ENCODE peak calls at places on chromosomes 3 and 15, in four cellular contexts. F, T, Y and D are unnamed samples.

GRCh38 chr15:94008101-94009080 is 223.0 kb upstream of the MCTP2 start:
- DNase-seq in F (no peak), T (no peak), Y (no peak), D (no peak)

GRCh38 chr3:194925614-194926013 is 239.9 kb downstream of the FAM43A start:
- DNase-seq in F (no peak), T (no peak), Y (no peak), D (no peak)

GRCh38 chr15:101641894-101642293 is 10.3 kb downstream of the TM2D3 start:
- DNase-seq in F (no peak), T (no peak), Y (no peak), D (no peak)

GRCh38 chr15:41782486-41783271 is 8.4 kb downstream of the MAPKBP1 start:
- DNase-seq in F (no peak), T (no peak), Y (no peak), D (no peak)

GRCh38 chr15:47586653-47587224 is 130.6 kb upstream of the SEMA6D start:
- DNase-seq in F (no peak), T (no peak), Y (peak; percentile 24), D (peak; percentile 78)

GRCh38 chr15:82571722-82572222 is 31.5 kb upstream of the RPS17 start:
- DNase-seq in F (peak; percentile 75), T (peak; percentile 80), Y (peak; percentile 80), D (peak; percentile 47)

GRCh38 chr15:56105855-56106254 is 112.4 kb upstream of the NEDD4 start:
- DNase-seq in F (no peak), T (no peak), Y (no peak), D (no peak)

GRCh38 chr3:173750095-173750494 is 352.6 kb downstream of the NLGN1 start:
- DNase-seq in F (no peak), T (no peak), Y (no peak), D (no peak)

GRCh38 chr3:188486952-188487351 is 333.0 kb downstream of the LPP start:
- DNase-seq in F (no peak), T (no peak), Y (no peak), D (no peak)

GRCh38 chr15:92617197-92618037 is 38.2 kb downstream of the FAM174B start:
- DNase-seq in F (peak; percentile 93), T (no peak), Y (peak; percentile 46), D (peak; percentile 66)

GRCh38 chr3:39088456-39088855 is 19.0 kb downstream of the GORASP1 start:
- DNase-seq in F (no peak), T (no peak), Y (no peak), D (no peak)

GRCh38 chr15:78301326-78301725 is 1.9 kb upstream of the SKIC8 start:
- DNase-seq in F (no peak), T (no peak), Y (no peak), D (no peak)

GRCh38 chr3:100941046-100941445 is 52.2 kb downstream of the ABI3BP start:
- DNase-seq in F (no peak), T (no peak), Y (peak; percentile 65), D (no peak)

GRCh38 chr3:107993771-107994170 is 97.1 kb downstream of the CD47 start:
- DNase-seq in F (no peak), T (no peak), Y (no peak), D (no peak)

GRCh38 chr3:34056181-34056910 is 257.9 kb downstream of the PDCD6IP start:
- DNase-seq in F (no peak), T (no peak), Y (no peak), D (no peak)

GRCh38 chr15:90818251-90819210 is 49.9 kb upstream of the FURIN start:
- DNase-seq in F (no peak), T (peak; percentile 57), Y (no peak), D (no peak)

GRCh38 chr3:189353988-189354735 is 182.4 kb downstream of the TPRG1 start:
- DNase-seq in F (no peak), T (no peak), Y (no peak), D (no peak)

GRCh38 chr3:183638092-183638644 is 2.7 kb downstream of the KLHL24 start:
- DNase-seq in F (no peak), T (no peak), Y (no peak), D (no peak)

GRCh38 chr3:185815391-185816282 is 9.2 kb downstream of the IGF2BP2 start:
- DNase-seq in F (no peak), T (no peak), Y (no peak), D (no peak)

GRCh38 chr15:64460206-64460736 is at the start of gene ZNF609:
- DNase-seq in F (peak; percentile 91), T (peak; percentile 97), Y (peak; percentile 93), D (peak; percentile 95)
- TF ChIP-seq CTCF in F (no peak), T (peak; percentile 11), Y (no peak), D (no peak)

DNA sequence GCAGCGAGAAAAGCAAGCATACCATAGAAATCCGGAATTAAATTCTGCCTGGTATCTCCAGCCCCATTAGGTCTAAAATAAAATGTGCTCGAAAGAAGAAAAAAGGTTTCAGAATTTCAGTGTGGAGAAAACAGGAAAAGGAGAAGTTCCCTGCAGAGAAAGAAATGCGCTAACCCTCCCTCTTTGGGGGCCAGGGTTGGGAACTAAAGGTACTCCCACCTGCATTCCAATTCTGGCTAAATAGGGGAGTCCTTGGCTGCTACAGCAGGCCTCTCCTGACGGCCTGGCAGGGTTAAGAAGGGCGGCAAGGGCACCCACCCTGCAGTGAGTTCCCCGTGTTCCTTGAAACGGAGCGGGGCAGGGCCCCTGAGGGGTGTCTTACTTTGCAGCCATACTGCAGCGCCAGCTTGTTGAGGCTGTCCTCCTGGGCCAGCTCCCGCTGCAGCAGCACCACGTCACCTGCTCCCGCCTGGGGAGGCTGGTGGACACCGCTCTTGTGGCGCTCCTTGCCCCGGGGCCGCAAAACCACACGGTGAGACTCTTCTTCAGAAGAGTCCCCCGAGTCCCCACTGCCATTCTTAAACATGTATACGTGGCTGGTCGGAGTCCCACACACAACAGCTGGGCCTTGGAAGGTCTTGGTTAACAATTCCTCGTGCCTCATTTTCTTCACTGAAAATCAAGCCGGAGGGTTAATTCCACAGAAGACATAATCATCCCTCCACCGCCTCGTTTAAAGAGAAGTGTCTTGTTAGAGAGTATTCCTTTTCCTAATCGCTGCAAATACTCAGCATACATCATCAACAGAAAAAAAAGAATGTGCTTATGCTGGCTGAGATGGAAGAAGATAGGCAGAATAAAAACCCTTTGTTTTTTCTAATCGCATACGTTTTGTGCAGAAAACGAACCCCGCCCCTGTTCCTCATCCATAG is 1.6 kb downstream of the LYSMD4 start:
- DNase-seq in F (no peak), T (no peak), Y (no peak), D (no peak)
- H3K27ac ChIP-seq in F (no peak overlapping the region), T (no peak overlapping the region), Y (peak overlapping the region; percentile 86), D (no peak overlapping the region)

GRCh38 chr15:89358755-89359439 is 24.3 kb upstream of the POLG start:
- DNase-seq in F (peak; percentile 53), T (peak; percentile 76), Y (peak; percentile 51), D (peak; percentile 77)

GRCh38 chr15:89356634-89357298 is 22.1 kb upstream of the POLG start:
- DNase-seq in F (no peak), T (peak; percentile 48), Y (no peak), D (no peak)

GRCh38 chr15:89359471-89360293 is 25.1 kb upstream of the POLG start:
- DNase-seq in F (no peak), T (no peak), Y (no peak), D (no peak)

GRCh38 chr15:89360294-89360971 is 25.8 kb upstream of the POLG start:
- DNase-seq in F (no peak), T (no peak), Y (no peak), D (no peak)

DNA sequence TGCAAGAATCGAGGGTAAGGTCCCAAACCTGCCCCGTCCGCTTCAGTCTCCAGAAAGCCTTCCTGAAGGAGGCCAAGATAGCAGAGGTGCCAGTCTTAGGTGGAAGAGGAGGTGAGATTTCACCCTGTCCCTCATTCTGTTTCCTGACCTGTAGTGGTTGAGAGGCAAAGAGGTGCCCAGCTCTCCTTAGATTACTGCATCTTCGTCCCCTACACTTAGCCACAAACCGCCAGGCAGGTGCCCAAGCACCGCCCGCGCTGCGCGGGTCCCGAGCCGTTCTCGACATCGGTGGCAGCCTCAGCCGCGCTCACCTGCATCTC is 23.8 kb upstream of the POLG start:
- DNase-seq in F (no peak), T (no peak), Y (no peak), D (no peak)
- H3K27me3 ChIP-seq in F (no peaks in the 10 kb centered on the region), T (peaks cover 5% of the 10 kb centered on the region), Y (peaks cover 4% of the 10 kb centered on the region), D (peaks cover 96% of the 10 kb centered on the region)

GRCh38 chr3:19025441-19025840 is 122.9 kb upstream of the KCNH8 start:
- DNase-seq in F (no peak), T (no peak), Y (no peak), D (no peak)

DNA sequence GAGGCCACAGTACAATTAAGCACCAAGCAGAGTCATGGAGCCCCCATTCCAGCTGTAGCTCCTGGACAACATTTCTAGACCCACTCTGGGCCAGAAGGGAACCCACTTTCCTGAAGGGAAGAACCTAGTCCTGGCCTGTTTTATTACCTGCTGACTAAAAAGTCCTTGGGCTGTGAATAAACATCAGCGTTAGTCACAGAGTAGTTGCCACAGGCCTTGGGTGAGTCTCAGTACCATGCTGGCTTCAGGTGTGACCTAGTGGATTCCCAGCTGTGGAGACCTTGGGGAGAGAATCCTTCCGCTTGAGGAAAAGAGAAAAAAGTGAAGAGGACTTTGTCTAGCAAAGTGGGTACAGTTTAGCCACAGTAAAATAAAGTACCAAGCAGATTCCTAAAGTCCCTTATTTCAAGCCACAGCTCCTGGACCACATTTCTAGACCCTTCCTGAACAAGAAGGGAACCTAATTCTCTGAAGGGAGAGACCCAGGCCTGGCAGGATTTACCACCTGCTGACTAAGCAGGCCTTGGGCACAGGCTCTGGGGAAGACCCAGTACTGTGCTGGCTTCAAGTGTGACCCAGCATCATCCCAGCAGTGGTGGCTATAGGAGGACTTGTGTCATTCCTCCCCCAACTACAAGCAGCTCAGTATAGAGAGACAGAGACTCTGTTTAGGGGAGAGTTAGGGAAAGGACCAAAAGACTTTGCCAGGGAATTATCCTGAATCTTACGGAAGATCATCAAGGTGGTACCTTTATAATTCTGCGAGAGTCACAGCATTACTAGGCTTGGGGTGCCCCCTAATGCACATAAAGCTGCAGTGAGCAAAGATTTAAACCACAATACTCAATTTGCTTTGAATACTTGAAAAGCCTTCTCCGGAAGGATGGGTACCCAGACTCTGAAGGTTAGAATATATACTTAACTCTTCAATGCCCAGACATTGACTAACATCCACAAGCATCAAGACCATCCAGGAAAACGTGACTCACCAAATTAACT is 118.2 kb upstream of the KCNH8 start:
- DNase-seq in F (no peak), T (no peak), Y (no peak), D (no peak)
- TF ChIP-seq CTCF in F (no peak), T (no peak), Y (no peak), D (no peak)

DNA sequence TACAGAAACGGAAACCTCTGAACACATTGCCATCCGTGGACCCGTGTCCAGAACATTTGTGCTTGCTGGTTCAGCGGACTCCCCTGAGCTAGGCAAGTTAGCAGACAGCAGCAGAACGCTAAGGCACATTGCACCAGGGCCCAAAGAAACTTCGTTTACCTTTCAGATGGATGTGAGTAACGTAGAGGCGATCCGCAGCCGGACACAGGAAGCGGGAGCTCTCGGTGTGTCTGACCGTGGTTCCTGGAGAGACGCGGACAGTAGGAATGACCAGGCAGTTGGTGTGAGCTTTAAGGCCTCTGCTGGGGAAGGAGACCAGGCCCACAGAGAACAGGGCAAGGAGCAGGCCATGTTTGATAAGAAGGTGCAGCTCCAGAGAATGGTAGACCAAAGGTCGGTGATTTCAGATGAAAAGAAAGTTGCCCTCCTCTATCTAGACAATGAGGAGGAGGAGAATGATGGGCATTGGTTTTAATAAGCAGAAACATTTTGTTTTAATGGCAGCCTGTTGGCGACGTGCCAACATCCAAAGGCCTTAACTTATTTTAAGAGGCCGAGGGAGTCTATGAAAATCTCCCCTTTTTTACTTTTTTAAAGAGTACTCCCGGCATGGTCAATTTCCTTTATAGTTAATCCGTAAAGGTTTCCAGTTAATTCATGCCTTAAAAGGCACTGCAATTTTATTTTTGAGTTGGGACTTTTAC is 27.9 kb downstream of the SYNM start:
- DNase-seq in F (no peak), T (no peak), Y (no peak), D (no peak)
- H3K27ac ChIP-seq in F (no peak overlapping the region), T (no peak overlapping the region), Y (no peak overlapping the region), D (peak overlapping the region; percentile 8)

GRCh38 chr3:122409392-122409791 is 6.5 kb downstream of the WDR5B start:
- DNase-seq in F (no peak), T (no peak), Y (no peak), D (no peak)
- H3K27me3 ChIP-seq in F (no peaks in the 10 kb centered on the region), T (no peaks in the 10 kb centered on the region), Y (no peaks in the 10 kb centered on the region), D (no peaks in the 10 kb centered on the region)